ENCODE peak calls at places on chromosomes 13 and 19, in eight cellular contexts. V, I, Q, G, B, N, X and L are unnamed samples.

GRCh38 chr13:114055766-114056165 is 76.7 kb downstream of the RASA3 start:
- DNase-seq in Q (no peak), N (no peak), I (no peak), G (no peak), V (no peak), X (no peak), B (no peak), L (no peak)

GRCh38 chr13:110150384-110151091 is 156.4 kb downstream of the COL4A1 start:
- DNase-seq in V (no peak), G (no peak), Q (no peak), B (peak), I (no peak), X (no peak), N (no peak), L (no peak)

GRCh38 chr19:11106477-11106876 is 17.2 kb downstream of the LDLR start:
- DNase-seq in B (no peak), X (no peak), Q (no peak), G (no peak), V (no peak), I (no peak), N (no peak), L (no peak)

GRCh38 chr13:79423801-79424642 is 18.0 kb upstream of the RBM26 start:
- DNase-seq in V (no peak), B (no peak), Q (no peak), I (no peak), G (no peak), N (no peak), X (no peak), L (peak)

GRCh38 chr13:73945871-73946270 is 188.3 kb downstream of the KLF12 start:
- DNase-seq in B (peak), G (no peak), X (no peak), N (no peak), I (no peak), Q (peak), V (no peak), L (no peak)

GRCh38 chr13:30863231-30863630 is 42.8 kb upstream of the MEDAG start:
- DNase-seq in X (no peak), N (no peak), V (no peak), I (no peak), G (no peak), B (peak), Q (no peak), L (no peak)

GRCh38 chr13:91078093-91078679 is 269.3 kb upstream of the MIR17HG start:
- DNase-seq in N (no peak), X (no peak), I (no peak), V (no peak), B (no peak), Q (no peak), G (no peak), L (no peak)

GRCh38 chr13:103883152-103883551 is 816.9 kb upstream of the SLC10A2 start:
- DNase-seq in I (peak), V (no peak), N (peak), G (no peak), Q (peak), X (no peak), B (peak), L (peak)

GRCh38 chr13:94617389-94618000 is 15.8 kb downstream of the GPR180 start:
- DNase-seq in I (no peak), B (no peak), G (no peak), X (no peak), Q (no peak), N (no peak), V (no peak), L (no peak)

GRCh38 chr13:25905411-25906010 is 146.3 kb downstream of the SHISA2 start:
- DNase-seq in I (no peak), V (no peak), B (no peak), X (no peak), Q (no peak), G (no peak), N (no peak), L (no peak)

GRCh38 chr13:50244913-50245574 is 229.8 kb downstream of the KCNRG start:
- DNase-seq in X (no peak), Q (no peak), B (no peak), I (peak), N (peak), G (no peak), V (peak), L (no peak)

GRCh38 chr19:13215572-13216380 is 65.6 kb downstream of the IER2 start:
- DNase-seq in X (no peak), G (no peak), B (no peak), V (peak), I (no peak), Q (no peak), N (no peak), L (no peak)

GRCh38 chr13:33520480-33520839 is 234.9 kb upstream of the STARD13 start:
- DNase-seq in G (no peak), N (no peak), B (no peak), V (no peak), X (no peak), I (no peak), Q (no peak), L (no peak)

GRCh38 chr19:21902596-21902995 is 66.6 kb upstream of the ZNF43 start:
- DNase-seq in G (no peak), Q (no peak), V (no peak), I (no peak), N (no peak), B (no peak), X (no peak), L (no peak)

GRCh38 chr13:97307882-97308624 is 85.9 kb downstream of the MBNL2 start:
- DNase-seq in N (peak), Q (peak), I (no peak), B (no peak), V (no peak), X (no peak), G (no peak), L (peak)

GRCh38 chr19:5916201-5916708 is 2.2 kb downstream of the CAPS start:
- DNase-seq in V (no peak), I (no peak), B (no peak), Q (no peak), N (no peak), X (no peak), G (no peak), L (no peak)

GRCh38 chr13:100818706-100819105 is 144.1 kb upstream of the TMTC4 start:
- DNase-seq in X (no peak), V (no peak), Q (peak), G (no peak), B (no peak), N (no peak), I (no peak), L (no peak)

GRCh38 chr13:44703371-44703770 is 127.2 kb upstream of the TSC22D1 start:
- DNase-seq in I (no peak), N (peak), V (no peak), X (no peak), B (no peak), G (no peak), Q (no peak), L (no peak)